ENCODE peak calls at places on chromosomes 7 and 10, in four cellular contexts. G, I, O and L are unnamed samples.
A peak's percentile ranks its signal among the peaks of the same experiment; 100 is the strongest.

GRCh38 chr10:21687197-21687993 is 153.4 kb downstream of the MLLT10 start:
- DNase-seq in G (no peak), I (peak; percentile 6), O (peak; percentile 52), L (no peak)

GRCh38 chr7:57775396-57776088 is 325.6 kb downstream of the ZNF716 start:
- DNase-seq in I (no peak), O (no peak), G (no peak), L (no peak)

GRCh38 chr10:11522821-11523245 is 88.6 kb downstream of the USP6NL start:
- DNase-seq in O (no peak), G (no peak), I (no peak), L (no peak)

GRCh38 chr7:24862461-24862860 is 105.2 kb upstream of the GSDME start:
- DNase-seq in O (no peak), G (no peak), I (no peak), L (no peak)

GRCh38 chr7:156145996-156146395 is 333.7 kb upstream of the SHH start:
- DNase-seq in O (no peak), I (no peak), G (no peak), L (no peak)

GRCh38 chr7:81926154-81926553 is 156.3 kb upstream of the HGF start:
- DNase-seq in O (peak; percentile 39), I (no peak), G (no peak), L (no peak)

GRCh38 chr10:44132361-44133289 is 252.3 kb downstream of the CXCL12 start:
- DNase-seq in I (no peak), G (no peak), O (no peak), L (no peak)

GRCh38 chr10:58414270-58415041 is 29.2 kb downstream of the TFAM start:
- DNase-seq in I (peak; percentile 17), O (peak; percentile 80), G (no peak), L (peak; percentile 57)

GRCh38 chr7:130099331-130099730 is 29.0 kb downstream of the KLHDC10 start:
- DNase-seq in O (peak; percentile 8), I (no peak), G (no peak), L (no peak)

GRCh38 chr7:40211291-40212003 is 76.6 kb downstream of the SUGCT start:
- DNase-seq in I (no peak), O (peak; percentile 29), G (no peak), L (no peak)

GRCh38 chr10:62092301-62092990 is 176.2 kb downstream of the RTKN2 start:
- DNase-seq in O (no peak), G (no peak), I (no peak), L (no peak)

GRCh38 chr7:137073571-137074325 is 205.3 kb downstream of the CHRM2 start:
- DNase-seq in I (no peak), G (no peak), O (peak; percentile 74), L (no peak)

GRCh38 chr10:61757525-61758397 is 95.0 kb downstream of the CABCOCO1 start:
- DNase-seq in G (no peak), O (peak; percentile 73), I (peak; percentile 57), L (no peak)

GRCh38 chr10:36349445-36350063 is 707.5 kb upstream of the FZD8 start:
- DNase-seq in G (no peak), I (no peak), O (peak; percentile 91), L (no peak)

GRCh38 chr7:139915301-139915863 is 86.3 kb downstream of the TBXAS1 start:
- DNase-seq in O (peak; percentile 90), G (no peak), I (no peak), L (no peak)
- TF ChIP-seq ELK1 in O (no peak), G (no peak), I (no peak), L (no peak)

DNA sequence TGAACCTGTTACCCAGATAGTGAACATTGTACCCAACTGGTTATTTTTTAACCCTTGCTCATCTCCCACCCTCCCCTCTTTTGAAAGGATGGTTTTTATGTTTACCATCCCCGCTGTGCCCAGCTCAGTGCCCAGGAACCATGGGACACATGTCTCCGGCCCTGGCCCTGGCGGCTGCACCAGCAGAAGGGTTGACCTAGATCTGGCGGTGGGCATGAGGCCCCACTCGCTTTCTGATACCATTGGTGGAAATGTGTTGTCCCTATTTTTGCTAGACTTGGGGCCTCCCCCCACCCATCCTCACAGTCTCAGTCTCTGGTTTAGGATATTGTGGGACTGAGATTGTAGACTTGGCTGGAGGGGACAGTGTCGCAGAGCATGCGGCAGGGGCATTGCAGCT is 11.9 kb downstream of the PFKFB3 start:
- DNase-seq in I (no peak), G (no peak), O (no peak), L (no peak)
- TF ChIP-seq ELK1 in I (no peak), G (no peak), O (no peak), L (no peak)

DNA sequence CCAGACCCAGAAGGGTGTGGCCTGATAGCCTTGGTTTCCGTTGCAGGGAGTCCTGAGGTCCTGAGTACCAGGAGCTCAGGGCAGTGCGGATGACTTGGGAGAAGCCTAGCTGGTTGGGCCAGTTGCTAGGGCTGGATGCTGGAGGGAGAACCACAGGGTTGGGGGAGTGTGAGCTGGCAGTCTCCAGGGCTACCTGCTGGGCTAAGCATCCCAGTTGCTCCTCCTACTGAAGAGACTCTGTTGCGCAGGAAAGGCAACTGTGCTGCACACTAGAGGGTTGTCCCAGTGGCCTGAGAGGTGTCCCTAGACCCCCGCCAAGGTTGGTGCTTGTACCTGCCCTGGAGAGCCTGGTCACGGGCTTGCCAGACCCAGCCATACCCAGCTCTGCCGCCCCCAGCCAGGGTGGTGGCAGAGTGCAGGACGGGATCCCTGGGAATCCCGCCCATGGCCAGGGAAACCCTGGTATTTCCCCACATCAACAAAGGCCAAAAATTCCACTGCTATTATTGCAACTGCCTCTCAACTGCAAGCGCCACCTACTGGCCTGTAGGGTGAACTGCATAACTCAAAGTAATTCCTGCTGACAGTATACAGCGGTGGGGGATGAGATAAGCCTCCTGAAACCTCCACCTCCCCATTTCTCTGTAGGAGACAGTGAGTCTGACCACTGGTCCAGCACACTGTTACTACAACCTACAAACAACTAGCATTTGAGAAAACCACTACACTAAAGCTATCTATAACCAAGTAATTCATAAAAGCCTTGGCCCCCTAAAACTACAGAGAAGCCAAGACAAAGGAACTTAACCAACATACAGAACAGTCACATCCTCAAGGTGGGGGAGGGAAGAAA is 67.6 kb upstream of the DDC start:
- DNase-seq in I (peak; percentile 78), O (peak; percentile 50), G (no peak), L (peak; percentile 48)
- TF ChIP-seq ELK1 in I (no peak), O (no peak), G (no peak), L (no peak)

GRCh38 chr7:144842377-144842851 is 6.6 kb upstream of the TPK1 start:
- DNase-seq in I (peak; percentile 24), O (no peak), G (no peak), L (no peak)
- TF ChIP-seq ELK1 in I (no peak), O (no peak), G (no peak), L (no peak)

GRCh38 chr7:85184599-85185354 is 2.1 kb downstream of the SEMA3D start:
- DNase-seq in G (no peak), O (peak; percentile 37), I (no peak), L (no peak)
- TF ChIP-seq ELK1 in G (no peak), O (no peak), I (no peak), L (no peak)

GRCh38 chr7:109235316-109235715 is 665.6 kb downstream of the DNAJB9 start:
- DNase-seq in O (no peak), I (no peak), G (no peak), L (no peak)
- TF ChIP-seq ELK1 in O (no peak), I (no peak), G (no peak), L (no peak)

GRCh38 chr10:92241158-92241500 is 49.7 kb downstream of the CPEB3 start:
- DNase-seq in O (peak; percentile 9), I (peak; percentile 45), G (no peak), L (no peak)
- TF ChIP-seq ELK1 in O (no peak), I (no peak), G (no peak), L (no peak)